ENCODE peak calls at places on chromosomes 3 and 15, in nine cellular contexts. L is Panc1, O is prostate gland, E is HCT116, Q is suprapubic skin, I is endothelial cell of umbilical vein, T is upper lobe of left lung, R is stomach, S is GM12891. V is an unnamed sample.

GRCh38 chr15:43186003-43186353 is 775 bp downstream of the CCNDBP1 start:
- DNase-seq in T (no peak), Q (no peak), E (no peak), S (no peak), O (no peak), L (no peak), I (no peak), R (no peak), V (no peak)

GRCh38 chr3:124313621-124314020 is 321.7 kb upstream of the ROPN1 start:
- DNase-seq in Q (no peak), R (no peak), T (no peak), S (no peak), I (no peak), L (no peak), E (no peak), O (no peak), V (no peak)

GRCh38 chr15:94576889-94577533 is 345.6 kb downstream of the MCTP2 start:
- DNase-seq in R (peak), S (no peak), Q (no peak), I (peak), L (peak), E (peak), O (no peak), T (no peak), V (no peak)

GRCh38 chr3:158460929-158461328 is 110.1 kb upstream of the MLF1 start:
- DNase-seq in S (no peak), Q (no peak), T (no peak), O (no peak), L (no peak), I (no peak), E (no peak), R (no peak), V (no peak)

GRCh38 chr3:1330107-1330506 is 237.3 kb downstream of the CNTN6 start:
- DNase-seq in L (no peak), E (no peak), S (no peak), R (no peak), I (no peak), O (no peak), T (no peak), Q (no peak), V (no peak)

GRCh38 chr15:99998661-99999101 is 265.4 kb upstream of the LYSMD4 start:
- DNase-seq in Q (peak), T (no peak), O (peak), I (no peak), R (peak), L (no peak), S (no peak), E (no peak), V (no peak)

GRCh38 chr15:89998923-89999675 is 2.0 kb upstream of the ZNF710 start:
- DNase-seq in T (no peak), S (no peak), Q (no peak), L (no peak), O (no peak), I (no peak), R (no peak), E (no peak), V (no peak)

GRCh38 chr3:79657076-79657475 is 110.7 kb downstream of the ROBO1 start:
- DNase-seq in E (no peak), T (no peak), I (no peak), Q (no peak), R (no peak), O (no peak), S (no peak), L (no peak), V (no peak)

GRCh38 chr3:134775831-134776230 is 19.2 kb upstream of the EPHB1 start:
- DNase-seq in T (no peak), S (no peak), L (no peak), Q (no peak), E (no peak), R (no peak), O (no peak), I (no peak), V (no peak)

GRCh38 chr15:64596701-64597468 is 136.5 kb downstream of the ZNF609 start:
- DNase-seq in O (no peak), R (no peak), T (no peak), E (no peak), L (no peak), Q (no peak), S (no peak), I (peak), V (no peak)

GRCh38 chr15:76994001-76994400 is 925 bp upstream of the PSTPIP1 start:
- DNase-seq in L (no peak), S (no peak), I (no peak), R (peak), E (no peak), T (peak), O (no peak), Q (peak), V (no peak)

GRCh38 chr3:177778633-177779032 is 581.4 kb upstream of the TBL1XR1 start:
- DNase-seq in O (no peak), S (no peak), T (no peak), I (peak), Q (no peak), R (no peak), E (no peak), L (no peak), V (peak)

GRCh38 chr3:117853923-117854322 is 1144.3 kb downstream of the TUSC7 start:
- DNase-seq in R (no peak), I (peak), E (no peak), T (no peak), O (no peak), L (peak), S (no peak), Q (no peak), V (no peak)

GRCh38 chr15:78211189-78211921 is 23.0 kb downstream of the ACSBG1 start:
- DNase-seq in R (peak), Q (peak), S (no peak), E (no peak), O (no peak), T (no peak), L (no peak), I (no peak), V (no peak)

GRCh38 chr15:68410466-68411200 is 21.3 kb downstream of the ITGA11 start:
- DNase-seq in L (no peak), R (no peak), O (no peak), T (peak), Q (peak), I (no peak), E (no peak), S (no peak), V (no peak)

GRCh38 chr15:57732526-57733331 is 26.2 kb downstream of the POLR2M start:
- DNase-seq in L (peak), T (no peak), S (peak), E (peak), R (peak), Q (no peak), I (peak), O (peak), V (peak)

GRCh38 chr15:37098468-37099320 is 1.7 kb downstream of the MEIS2 start:
- DNase-seq in Q (no peak), O (no peak), I (peak), S (no peak), L (no peak), R (no peak), T (peak), E (no peak), V (no peak)
- TF ChIP-seq POLR2AphosphoS5 in Q (no peak), O (no peak), I (no peak), S (no peak), L (no peak), R (no peak), T (no peak), E (no peak), V (peak)

GRCh38 chr3:195544634-195545033 is 1.5 kb upstream of the PPP1R2 start:
- DNase-seq in Q (no peak), O (no peak), R (no peak), I (no peak), T (no peak), E (no peak), L (no peak), S (no peak), V (no peak)

GRCh38 chr3:195548046-195548445 is 4.9 kb upstream of the PPP1R2 start:
- DNase-seq in I (no peak), E (no peak), L (no peak), S (no peak), T (no peak), Q (no peak), R (no peak), O (no peak), V (no peak)

GRCh38 chr3:195548496-195548895 is 5.4 kb upstream of the PPP1R2 start:
- DNase-seq in O (no peak), Q (no peak), S (no peak), I (no peak), E (no peak), T (no peak), L (no peak), R (no peak), V (no peak)

GRCh38 chr3:195543642-195544536 is 764 bp upstream of the PPP1R2 start:
- DNase-seq in E (no peak), R (no peak), L (no peak), Q (no peak), O (no peak), I (no peak), T (peak), S (no peak), V (no peak)

DNA sequence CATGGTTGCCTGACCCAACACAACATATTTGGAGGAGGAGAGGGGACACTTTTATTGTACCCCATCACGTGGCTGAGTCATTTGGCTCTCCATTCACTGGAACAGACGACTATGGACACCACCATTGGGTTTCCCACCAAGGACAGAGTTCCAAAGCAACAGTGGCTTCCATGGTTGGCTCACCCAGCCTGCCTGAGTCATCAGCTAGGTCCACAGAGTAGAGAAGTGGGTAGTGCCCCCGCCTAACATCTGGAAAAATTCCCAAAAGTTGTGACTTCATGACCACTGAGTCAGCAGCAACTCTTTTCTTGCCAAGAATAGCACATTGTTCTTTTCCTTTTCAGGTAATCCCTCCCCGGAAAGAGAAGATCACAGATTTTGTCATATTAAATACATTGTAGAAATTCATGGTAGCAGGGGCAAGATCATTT is 3.0 kb upstream of the PPP1R2 start:
- DNase-seq in R (peak), T (no peak), E (peak), S (no peak), I (peak), O (peak), Q (no peak), L (peak), V (no peak)
- TF ChIP-seq POLR2AphosphoS5 in R (peak), T (no peak), E (peak), S (no peak), I (peak), O (peak), Q (no peak), L (no peak), V (no peak)

GRCh38 chr15:39828374-39828931 is 45.8 kb upstream of the FSIP1 start:
- DNase-seq in I (peak), T (no peak), R (no peak), L (no peak), O (no peak), Q (no peak), S (no peak), E (no peak), V (no peak)
- TF ChIP-seq POLR2AphosphoS5 in I (no peak), T (no peak), R (peak), L (no peak), O (no peak), Q (no peak), S (no peak), E (no peak), V (no peak)

GRCh38 chr3:10666621-10667020 is 149.4 kb upstream of the SLC6A11 start:
- DNase-seq in O (no peak), Q (no peak), T (no peak), R (no peak), S (no peak), L (no peak), E (no peak), I (no peak), V (peak)
- TF ChIP-seq POLR2AphosphoS5 in O (no peak), Q (no peak), T (no peak), R (no peak), S (no peak), L (no peak), E (no peak), I (no peak), V (no peak)

GRCh38 chr3:48429416-48430358 is at the start of gene PLXNB1:
- DNase-seq in I (peak), Q (peak), S (peak), R (peak), L (no peak), O (peak), E (no peak), T (peak), V (peak)
- TF ChIP-seq POLR2AphosphoS5 in I (no peak), Q (no peak), S (no peak), R (peak), L (no peak), O (peak), E (peak), T (no peak), V (no peak)

GRCh38 chr3:194300392-194300758 is 50.8 kb downstream of the CPN2 start:
- DNase-seq in L (no peak), R (peak), Q (peak), S (no peak), E (no peak), O (peak), T (no peak), I (no peak), V (no peak)
- TF ChIP-seq POLR2AphosphoS5 in L (no peak), R (no peak), Q (peak), S (no peak), E (no peak), O (peak), T (no peak), I (no peak), V (peak)

GRCh38 chr3:146274833-146275232 is 23.9 kb upstream of the PLSCR4 start:
- DNase-seq in E (no peak), O (no peak), I (peak), R (no peak), S (no peak), T (no peak), Q (no peak), L (no peak), V (no peak)
- TF ChIP-seq POLR2AphosphoS5 in E (no peak), O (no peak), I (peak), R (peak), S (no peak), T (no peak), Q (no peak), L (no peak), V (no peak)

DNA sequence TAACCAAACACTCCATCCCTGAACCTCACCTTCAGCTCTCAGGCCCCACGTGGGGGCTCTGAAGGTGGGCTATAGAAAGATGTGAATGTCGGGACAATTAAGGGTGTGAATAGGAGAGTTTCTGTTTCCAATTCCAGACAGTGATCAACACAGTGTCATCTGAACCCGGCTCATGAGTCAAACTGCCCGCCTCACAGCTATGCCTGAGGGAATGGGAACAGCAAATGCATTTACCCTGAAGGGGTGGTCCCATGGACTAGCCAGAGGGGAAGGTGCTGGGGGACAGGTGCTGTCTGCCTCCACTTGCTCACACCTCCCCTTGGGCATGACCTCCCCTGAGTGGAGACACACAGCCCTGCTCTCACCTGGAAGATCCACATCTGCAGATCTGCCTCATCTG is 6.3 kb downstream of the RTP2 start:
- DNase-seq in I (no peak), E (no peak), L (no peak), Q (no peak), T (no peak), R (no peak), S (no peak), O (no peak), V (no peak)
- TF ChIP-seq POLR2AphosphoS5 in I (no peak), E (no peak), L (no peak), Q (no peak), T (no peak), R (no peak), S (no peak), O (no peak), V (no peak)